ENCODE peak calls at places on chromosomes 7 and 10, in seven cellular contexts. C is uterus, H is iPS DF 6.9, V is heart right ventricle, K is ovary, W is cardiac muscle cell, A is aorta. D is an unnamed sample.

GRCh38 chr7:28155019-28155660 is 25.5 kb downstream of the JAZF1 start:
- DNase-seq in C (no peak), H (no peak), V (no peak), K (no peak), W (no peak), A (no peak), D (no peak)

GRCh38 chr7:49623943-49624342 is 149.5 kb upstream of the VWC2 start:
- DNase-seq in C (no peak), H (no peak), V (no peak), K (no peak), W (no peak), A (no peak), D (no peak)

GRCh38 chr7:94241402-94241925 is 153.2 kb upstream of the COL1A2 start:
- DNase-seq in C (no peak), H (no peak), V (no peak), K (no peak), W (no peak), A (no peak), D (no peak)

GRCh38 chr10:9824546-9825164 is 1193.0 kb upstream of the CELF2 start:
- DNase-seq in C (no peak), H (no peak), V (no peak), K (no peak), W (no peak), A (no peak), D (no peak)

GRCh38 chr10:73247509-73248258 is 629 bp upstream of the DNAJC9 start:
- DNase-seq in C (no peak), H (no peak), V (no peak), K (no peak), W (no peak), A (no peak), D (no peak)

GRCh38 chr7:156903232-156903909 is 10.4 kb upstream of the LMBR1 start:
- DNase-seq in C (peak; percentile 76), H (no peak), V (peak; percentile 24), K (no peak), W (no peak), A (no peak), D (no peak)

GRCh38 chr7:4606776-4607175 is 75.3 kb upstream of the FOXK1 start:
- DNase-seq in C (no peak), H (no peak), V (no peak), K (no peak), W (no peak), A (no peak), D (no peak)

GRCh38 chr7:134329614-134330316 is 13.0 kb upstream of the SLC35B4 start:
- DNase-seq in C (no peak), H (no peak), V (no peak), K (no peak), W (no peak), A (no peak), D (no peak)

GRCh38 chr10:51169111-51169510 is 94.8 kb downstream of the PRKG1 start:
- DNase-seq in C (no peak), H (no peak), V (no peak), K (no peak), W (no peak), A (no peak), D (no peak)

GRCh38 chr7:149220534-149220933 is 18.9 kb upstream of the ZNF212 start:
- DNase-seq in C (no peak), H (no peak), V (no peak), K (no peak), W (no peak), A (no peak), D (no peak)

GRCh38 chr10:13347235-13348156 is 597 bp downstream of the SEPHS1 start:
- DNase-seq in C (peak; percentile 79), H (no peak), V (peak; percentile 86), K (peak; percentile 86), W (peak; percentile 92), A (peak; percentile 89), D (peak; percentile 61)

GRCh38 chr7:1232623-1233327 is at the start of gene UNCX:
- DNase-seq in C (no peak), H (no peak), V (no peak), K (no peak), W (no peak), A (peak; percentile 42), D (no peak)

GRCh38 chr7:151251328-151251925 is 2.9 kb upstream of the SMARCD3 start:
- DNase-seq in C (peak; percentile 70), H (no peak), V (peak; percentile 63), K (peak; percentile 76), W (peak; percentile 75), A (peak; percentile 78), D (no peak)

GRCh38 chr10:59865101-59865500 is 41.3 kb downstream of the CCDC6 start:
- DNase-seq in C (no peak), H (peak; percentile 33), V (no peak), K (no peak), W (peak; percentile 12), A (no peak), D (no peak)

GRCh38 chr10:3294919-3295318 is 122.3 kb upstream of the PITRM1 start:
- DNase-seq in C (no peak), H (no peak), V (no peak), K (no peak), W (no peak), A (no peak), D (no peak)

GRCh38 chr7:100366411-100367250 is 6.7 kb upstream of the PILRA start:
- DNase-seq in C (no peak), H (no peak), V (no peak), K (no peak), W (no peak), A (no peak), D (no peak)

GRCh38 chr10:19788075-19788686 is 28.1 kb upstream of the PLXDC2 start:
- DNase-seq in C (peak; percentile 31), H (no peak), V (no peak), K (no peak), W (peak; percentile 63), A (no peak), D (peak; percentile 74)

GRCh38 chr7:21550821-21551531 is 8.1 kb downstream of the DNAH11 start:
- DNase-seq in C (no peak), H (peak; percentile 61), V (no peak), K (no peak), W (no peak), A (no peak), D (no peak)

GRCh38 chr10:124516181-124516580 is 54.6 kb downstream of the LHPP start:
- DNase-seq in C (no peak), H (no peak), V (no peak), K (no peak), W (no peak), A (peak; percentile 17), D (no peak)

GRCh38 chr10:34698979-34699378 is 116.1 kb downstream of the PARD3 start:
- DNase-seq in C (no peak), H (no peak), V (no peak), K (no peak), W (no peak), A (no peak), D (no peak)

GRCh38 chr10:34702093-34702952 is 112.8 kb downstream of the PARD3 start:
- DNase-seq in C (no peak), H (no peak), V (no peak), K (no peak), W (peak; percentile 40), A (no peak), D (no peak)

GRCh38 chr10:34699904-34700303 is 115.2 kb downstream of the PARD3 start:
- DNase-seq in C (no peak), H (no peak), V (no peak), K (no peak), W (no peak), A (no peak), D (no peak)

GRCh38 chr10:34702982-34703381 is 112.1 kb downstream of the PARD3 start:
- DNase-seq in C (no peak), H (no peak), V (no peak), K (no peak), W (no peak), A (no peak), D (no peak)

GRCh38 chr10:34701194-34701593 is 113.9 kb downstream of the PARD3 start:
- DNase-seq in C (no peak), H (no peak), V (no peak), K (no peak), W (no peak), A (no peak), D (no peak)
- H3K4me1 ChIP-seq in C (no peaks in the 10 kb centered on the region), H (no peaks in the 10 kb centered on the region), V (peaks cover 69% of the 10 kb centered on the region), K (peaks cover 27% of the 10 kb centered on the region), W (peaks cover 17% of the 10 kb centered on the region), A (peaks cover 5% of the 10 kb centered on the region), D (peaks cover 98% of the 10 kb centered on the region)

DNA sequence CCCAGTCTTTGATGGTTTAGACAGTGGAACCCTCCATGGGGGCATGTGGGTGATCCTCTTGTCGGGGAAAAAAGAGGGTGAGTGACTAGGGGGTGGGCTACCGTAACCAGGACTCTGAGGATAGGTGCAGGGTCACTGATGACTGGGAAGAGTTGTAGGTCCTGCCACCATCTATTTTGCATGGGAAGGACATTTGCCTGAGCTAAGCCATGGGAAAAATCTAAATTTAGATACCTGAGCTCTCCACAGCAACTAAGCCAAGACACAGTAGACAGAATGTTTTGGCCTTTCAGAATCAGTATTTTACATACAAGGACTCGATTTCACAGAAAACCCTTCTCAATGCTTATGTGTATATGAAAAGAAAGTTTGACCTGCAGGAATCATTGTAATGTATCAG is 52.7 kb downstream of the KIAA1217 start:
- DNase-seq in C (no peak), H (no peak), V (no peak), K (no peak), W (no peak), A (no peak), D (no peak)
- H3K4me1 ChIP-seq in C (no peaks in the 10 kb centered on the region), H (peaks cover 4% of the 10 kb centered on the region), V (peaks cover 59% of the 10 kb centered on the region), K (no peaks in the 10 kb centered on the region), W (peaks cover 26% of the 10 kb centered on the region), A (no peaks in the 10 kb centered on the region), D (peaks cover 34% of the 10 kb centered on the region)

GRCh38 chr10:113127285-113128283 is 177.5 kb downstream of the TCF7L2 start:
- DNase-seq in C (no peak), H (no peak), V (no peak), K (no peak), W (no peak), A (no peak), D (no peak)
- H3K4me1 ChIP-seq in C (no peaks in the 10 kb centered on the region), H (peaks cover 11% of the 10 kb centered on the region), V (peaks cover 37% of the 10 kb centered on the region), K (peaks cover 9% of the 10 kb centered on the region), W (peaks cover 44% of the 10 kb centered on the region), A (peaks cover 2% of the 10 kb centered on the region), D (no peaks in the 10 kb centered on the region)

GRCh38 chr7:104963378-104963990 is 50.5 kb upstream of the KMT2E start:
- DNase-seq in C (no peak), H (no peak), V (no peak), K (peak; percentile 44), W (no peak), A (no peak), D (no peak)

GRCh38 chr7:104960741-104961479 is 53.1 kb upstream of the KMT2E start:
- DNase-seq in C (no peak), H (no peak), V (no peak), K (no peak), W (no peak), A (peak; percentile 75), D (no peak)

GRCh38 chr7:104963991-104964385 is 50.0 kb upstream of the KMT2E start:
- DNase-seq in C (no peak), H (no peak), V (no peak), K (no peak), W (no peak), A (no peak), D (no peak)

GRCh38 chr7:104964626-104965236 is 49.3 kb upstream of the KMT2E start:
- DNase-seq in C (no peak), H (no peak), V (no peak), K (no peak), W (no peak), A (no peak), D (no peak)

DNA sequence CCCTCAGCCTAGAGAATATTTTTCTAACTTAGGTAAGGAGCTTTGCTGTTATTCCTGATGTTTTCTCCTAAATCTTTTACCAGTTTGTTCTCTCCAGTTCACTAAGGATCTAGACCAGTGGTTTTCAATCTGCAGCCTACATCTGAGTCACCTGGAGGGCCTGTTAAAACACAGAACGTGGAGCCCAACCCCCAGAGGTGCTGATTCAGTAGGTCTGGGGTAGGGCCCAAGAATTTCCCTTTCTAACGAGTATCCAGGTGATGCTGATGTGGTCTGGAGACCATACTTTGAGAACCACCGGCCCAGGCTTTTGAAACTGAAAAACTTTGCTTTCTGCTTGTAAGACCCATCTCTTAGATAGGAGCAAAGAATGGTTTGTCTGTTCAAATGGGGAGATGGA is 51.2 kb upstream of the KMT2E start:
- DNase-seq in C (no peak), H (no peak), V (no peak), K (no peak), W (no peak), A (no peak), D (no peak)
- H3K4me1 ChIP-seq in C (no peaks in the 10 kb centered on the region), H (no peaks in the 10 kb centered on the region), V (peaks cover 56% of the 10 kb centered on the region), K (peaks cover 9% of the 10 kb centered on the region), W (no peaks in the 10 kb centered on the region), A (peaks cover 2% of the 10 kb centered on the region), D (no peaks in the 10 kb centered on the region)